ENCODE peak calls at places on chromosome 13, in ten cellular contexts. W is cardiac muscle cell, Y is endodermal cell, Q is dorsolateral prefrontal cortex, O is PC-3, X is Peyer's patch, I is adrenal gland, T is body of pancreas, H is esophagus muscularis mucosa, V is thyroid gland. S is an unnamed sample. For H3K27me3, the result is how much of the 10 kb centered on the place peaks cover.

GRCh38 chr13:113559901-113560644 is 24.5 kb upstream of the TFDP1 start:
- DNase-seq in W (no peak), Y (peak), Q (no peak), O (no peak), X (no peak), I (no peak), T (no peak), H (no peak), V (no peak), S (no peak)

GRCh38 chr13:73984949-73985691 is 149.1 kb downstream of the KLF12 start:
- DNase-seq in W (peak), Y (peak), Q (peak), O (no peak), X (no peak), I (no peak), T (no peak), H (no peak), V (no peak), S (no peak)

GRCh38 chr13:66207610-66208009 is 1022.5 kb downstream of the PCDH9 start:
- DNase-seq in W (no peak), Y (no peak), Q (no peak), O (no peak), X (no peak), I (no peak), T (no peak), H (no peak), V (no peak), S (no peak)

GRCh38 chr13:39394811-39395685 is 207.9 kb downstream of the LHFPL6 start:
- DNase-seq in W (peak), Y (peak), Q (no peak), O (no peak), X (no peak), I (peak), T (no peak), H (no peak), V (no peak), S (no peak)

GRCh38 chr13:114088863-114089262 is 43.6 kb downstream of the RASA3 start:
- DNase-seq in W (no peak), Y (no peak), Q (peak), O (no peak), X (no peak), I (no peak), T (no peak), H (no peak), V (no peak), S (no peak)

GRCh38 chr13:48842316-48842715 is 133.4 kb upstream of the FNDC3A start:
- DNase-seq in W (no peak), Y (no peak), Q (no peak), O (no peak), X (no peak), I (no peak), T (no peak), H (peak), V (no peak), S (no peak)

GRCh38 chr13:113152894-113153809 is 5.3 kb upstream of the PROZ start:
- DNase-seq in W (peak), Y (peak), Q (peak), O (peak), X (peak), I (peak), T (peak), H (no peak), V (peak), S (peak)

GRCh38 chr13:96397807-96398206 is 307.9 kb downstream of the HS6ST3 start:
- DNase-seq in W (no peak), Y (no peak), Q (no peak), O (no peak), X (no peak), I (no peak), T (no peak), H (no peak), V (no peak), S (no peak)

GRCh38 chr13:102236830-102237621 is 164.8 kb downstream of the FGF14 start:
- DNase-seq in W (no peak), Y (peak), Q (peak), O (no peak), X (no peak), I (no peak), T (no peak), H (no peak), V (no peak), S (peak)

GRCh38 chr13:25171517-25172302 is at the start of gene AMER2:
- DNase-seq in W (peak), Y (peak), Q (peak), O (no peak), X (no peak), I (peak), T (peak), H (peak), V (peak), S (peak)
- H3K27me3 ChIP-seq in W (half or more), Y (half or more), Q (under half), O (half or more), X (under half), I (under half), T (under half), H (half or more), V (under half), S (under half)

GRCh38 chr13:103403814-103404213 is 337.6 kb upstream of the SLC10A2 start:
- DNase-seq in W (no peak), Y (no peak), Q (no peak), O (no peak), X (no peak), I (no peak), T (no peak), H (no peak), V (no peak), S (no peak)
- H3K4me3 ChIP-seq in W (no peak), Y (no peak), Q (no peak), O (no peak), X (no peak), I (no peak), T (no peak), H (no peak), V (no peak), S (no peak)

DNA sequence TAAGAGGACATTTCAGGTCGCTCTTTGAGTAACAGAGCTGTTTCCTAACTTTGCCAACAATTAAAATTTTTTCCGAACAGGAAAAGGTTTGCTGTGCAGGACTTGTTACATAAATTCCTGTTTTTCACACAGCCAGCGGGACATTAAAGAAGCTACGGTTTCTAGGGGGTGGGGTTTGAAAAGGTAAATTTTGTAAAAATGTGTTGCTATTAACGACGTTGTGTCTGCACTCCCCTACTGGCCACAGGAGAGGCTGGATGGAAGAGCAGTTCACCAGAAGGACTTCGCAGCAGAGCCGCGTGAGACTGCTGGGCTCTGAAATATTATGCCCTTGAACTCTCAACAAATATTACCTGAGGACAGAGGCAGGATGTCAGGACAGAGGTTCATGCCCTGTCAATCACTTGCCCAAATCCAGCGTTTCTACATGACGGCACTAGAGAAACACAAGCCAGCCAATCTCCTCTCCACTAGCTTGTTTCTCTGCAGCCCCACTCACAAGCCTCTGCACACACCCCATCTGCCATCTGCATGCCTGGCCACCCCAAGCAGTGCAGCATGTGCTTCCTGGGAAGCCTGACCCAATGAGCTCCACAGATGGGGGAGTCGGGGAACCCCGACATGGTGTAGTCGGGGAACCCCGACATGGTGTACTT is 102.0 kb downstream of the FOXO1 start:
- DNase-seq in W (no peak), Y (no peak), Q (no peak), O (no peak), X (no peak), I (peak), T (no peak), H (no peak), V (peak), S (no peak)
- TF ChIP-seq CTCF in W (peak), Y (peak), Q (no peak), O (no peak), X (no peak), I (peak), T (no peak), H (no peak), V (peak), S (no peak)

GRCh38 chr13:95341441-95341840 is 40.2 kb upstream of the ABCC4 start:
- DNase-seq in W (no peak), Y (no peak), Q (no peak), O (no peak), X (no peak), I (no peak), T (no peak), H (no peak), V (no peak), S (no peak)

GRCh38 chr13:95338905-95339304 is 37.7 kb upstream of the ABCC4 start:
- DNase-seq in W (no peak), Y (no peak), Q (no peak), O (no peak), X (no peak), I (no peak), T (no peak), H (no peak), V (no peak), S (no peak)

GRCh38 chr13:95335667-95336066 is 34.4 kb upstream of the ABCC4 start:
- DNase-seq in W (no peak), Y (no peak), Q (no peak), O (peak), X (no peak), I (no peak), T (no peak), H (no peak), V (no peak), S (no peak)

GRCh38 chr13:95337597-95337996 is 36.3 kb upstream of the ABCC4 start:
- DNase-seq in W (no peak), Y (no peak), Q (no peak), O (no peak), X (no peak), I (no peak), T (no peak), H (no peak), V (no peak), S (no peak)
- H3K27me3 ChIP-seq in W (under half), Y (under half), Q (under half), O (under half), X (under half), I (under half), T (under half), H (under half), V (under half), S (under half)

GRCh38 chr13:106089251-106089940 is 446.1 kb downstream of the EFNB2 start:
- DNase-seq in W (no peak), Y (no peak), Q (no peak), O (no peak), X (no peak), I (no peak), T (no peak), H (no peak), V (no peak), S (no peak)
- H3K4me3 ChIP-seq in W (no peak), Y (no peak), Q (peak), O (no peak), X (no peak), I (no peak), T (no peak), H (no peak), V (no peak), S (no peak)

GRCh38 chr13:29545988-29546387 is 49.5 kb downstream of the SLC7A1 start:
- DNase-seq in W (no peak), Y (peak), Q (no peak), O (no peak), X (no peak), I (no peak), T (no peak), H (no peak), V (peak), S (no peak)

GRCh38 chr13:29540799-29541198 is 54.7 kb downstream of the SLC7A1 start:
- DNase-seq in W (no peak), Y (no peak), Q (no peak), O (no peak), X (no peak), I (no peak), T (no peak), H (no peak), V (no peak), S (no peak)

GRCh38 chr13:29546662-29547061 is 48.8 kb downstream of the SLC7A1 start:
- DNase-seq in W (no peak), Y (no peak), Q (no peak), O (no peak), X (no peak), I (no peak), T (no peak), H (no peak), V (no peak), S (no peak)

GRCh38 chr13:29541400-29541799 is 54.1 kb downstream of the SLC7A1 start:
- DNase-seq in W (no peak), Y (no peak), Q (no peak), O (no peak), X (no peak), I (no peak), T (no peak), H (no peak), V (no peak), S (no peak)

DNA sequence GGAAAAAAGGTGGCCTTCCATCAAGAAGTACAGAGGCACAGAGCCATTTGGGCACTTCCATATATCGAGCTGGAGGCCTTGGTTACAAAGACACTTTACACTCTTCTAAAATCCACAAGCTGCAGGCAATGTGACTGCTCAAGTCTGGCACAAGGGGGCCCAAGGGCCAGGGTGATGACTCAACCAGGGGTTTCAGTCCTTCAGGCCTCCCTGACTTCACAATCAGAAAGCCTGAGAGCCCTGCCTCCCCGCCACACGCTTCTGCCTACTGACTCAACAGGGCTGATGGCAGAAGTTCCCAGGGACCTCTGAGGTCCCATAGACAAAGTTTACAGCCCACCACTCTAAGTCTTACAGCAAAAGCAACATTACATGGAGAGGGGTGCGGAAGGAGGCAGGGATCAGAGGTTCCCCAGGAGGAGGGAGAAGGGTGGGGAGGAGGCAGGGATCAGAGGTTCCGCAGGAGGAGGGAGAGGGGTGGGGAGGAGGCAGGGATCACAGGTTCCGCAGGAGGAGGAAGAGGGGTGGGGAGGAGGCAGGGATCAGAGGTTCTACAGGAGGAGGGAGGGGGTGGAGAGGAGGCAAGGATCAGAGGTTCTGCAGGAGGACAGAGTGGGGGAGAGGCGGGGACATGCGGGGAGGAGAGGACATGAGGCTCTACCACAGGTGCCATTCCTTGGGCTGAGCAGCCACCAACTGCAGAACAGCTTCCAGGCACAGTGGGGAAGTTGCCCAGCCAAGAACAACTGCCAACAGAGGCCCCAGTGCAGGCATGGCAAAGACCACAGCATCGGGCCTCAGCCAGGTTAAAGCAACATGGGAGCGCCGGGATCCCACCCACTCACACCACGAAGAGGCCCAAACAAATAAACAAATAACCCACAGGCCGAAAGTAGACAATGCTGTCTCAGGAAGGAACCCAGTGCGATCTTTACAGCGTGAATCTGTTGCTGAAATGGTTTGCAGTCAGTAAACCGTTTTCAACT is 52.0 kb downstream of the SLC7A1 start:
- DNase-seq in W (no peak), Y (peak), Q (no peak), O (peak), X (peak), I (no peak), T (no peak), H (no peak), V (no peak), S (no peak)
- TF ChIP-seq CTCF in W (no peak), Y (peak), Q (no peak), O (no peak), X (peak), I (no peak), T (no peak), H (no peak), V (no peak), S (no peak)

GRCh38 chr13:27960362-27961226 is 8.5 kb downstream of the CDX2 start:
- DNase-seq in W (peak), Y (peak), Q (no peak), O (peak), X (peak), I (peak), T (peak), H (no peak), V (no peak), S (peak)
- H3K27me3 ChIP-seq in W (half or more), Y (half or more), Q (under half), O (under half), X (under half), I (half or more), T (under half), H (half or more), V (half or more), S (half or more)

S was measured in WERI-Rb-1.